ENCODE peak calls at places on chromosome 7, in five cellular contexts. E is esophagus squamous epithelium; N is anterior cingulate cortex; L is nucleus accumbens; G is naive thymus-derived CD8-positive, alpha-beta T cell. Z is an unnamed sample.

GRCh38 chr7:140645166-140645565 is 4.6 kb upstream of the DENND2A start:
- DNase-seq in N (no peak), L (no peak), G (no peak), E (no peak), Z (no peak)

GRCh38 chr7:2577914-2578680 is 19.3 kb downstream of the IQCE start:
- DNase-seq in L (no peak), G (no peak), E (no peak), N (no peak), Z (no peak)

GRCh38 chr7:111012799-111013675 is 77.9 kb upstream of the LRRN3 start:
- DNase-seq in E (no peak), G (peak; percentile 46), L (no peak), N (no peak), Z (no peak)

GRCh38 chr7:3087243-3087642 is 43.6 kb upstream of the CARD11 start:
- DNase-seq in N (no peak), E (no peak), G (no peak), L (no peak), Z (no peak)

GRCh38 chr7:30845426-30846135 is 66.1 kb upstream of the AQP1 start:
- DNase-seq in E (no peak), L (no peak), G (no peak), N (no peak), Z (no peak)

GRCh38 chr7:44277851-44278250 is 47.5 kb downstream of the CAMK2B start:
- DNase-seq in E (no peak), N (no peak), G (no peak), L (no peak), Z (no peak)

GRCh38 chr7:100061518-100062193 is 12.1 kb downstream of the ZSCAN21 start:
- DNase-seq in E (no peak), G (no peak), L (no peak), N (no peak), Z (no peak)

GRCh38 chr7:123749537-123749857 is 694 bp upstream of the WASL start:
- DNase-seq in G (no peak), N (no peak), L (no peak), E (no peak), Z (no peak)

GRCh38 chr7:2049782-2050510 is 182.8 kb downstream of the MAD1L1 start:
- DNase-seq in N (no peak), G (no peak), E (no peak), L (no peak), Z (no peak)

GRCh38 chr7:129188372-129188891 is at the start of gene SMO:
- DNase-seq in E (no peak), N (no peak), G (no peak), L (peak; percentile 9), Z (no peak)